ENCODE peak calls at places on chromosomes 11 and 22, in nine cellular contexts. U is astrocyte of the spinal cord, R is Calu3, Y is MM.1S, V is WERI-Rb-1, W is coronary artery, G is A549, F is cardiac fibroblast, L is fibroblast of mammary gland. I is an unnamed sample.

GRCh38 chr22:47177334-47177815 is 414.9 kb downstream of the TBC1D22A start:
- DNase-seq in L (no peak), Y (no peak), V (peak; percentile 3), F (no peak), R (no peak), G (no peak), W (peak; percentile 38), U (no peak), I (no peak)

GRCh38 chr11:65591939-65592814 is 3.4 kb downstream of the KCNK7 start:
- DNase-seq in W (no peak), Y (no peak), L (peak; percentile 69), V (no peak), U (peak; percentile 83), G (no peak), F (no peak), R (no peak), I (no peak)

GRCh38 chr11:47348859-47349258 is 3.6 kb downstream of the MYBPC3 start:
- DNase-seq in F (peak; percentile 43), G (peak; percentile 63), Y (peak; percentile 11), R (peak; percentile 12), W (no peak), U (peak; percentile 16), V (peak; percentile 81), L (peak; percentile 27), I (no peak)

GRCh38 chr11:27367881-27368280 is 4.9 kb upstream of the CCDC34 start:
- DNase-seq in V (no peak), G (no peak), W (no peak), L (no peak), Y (no peak), F (no peak), U (no peak), R (no peak), I (no peak)

GRCh38 chr11:31828217-31828616 is 17.1 kb upstream of the PAX6 start:
- DNase-seq in V (no peak), R (no peak), F (no peak), W (no peak), G (no peak), U (no peak), L (no peak), Y (no peak), I (no peak)

GRCh38 chr22:50001388-50002231 is 11.0 kb downstream of the IL17REL start:
- DNase-seq in Y (no peak), L (no peak), V (peak; percentile 14), R (no peak), F (no peak), W (no peak), U (no peak), G (no peak), I (no peak)

GRCh38 chr11:125625225-125625593 is 246 bp downstream of the CHEK1 start:
- DNase-seq in R (no peak), U (no peak), W (no peak), G (no peak), V (no peak), Y (no peak), F (no peak), L (no peak), I (no peak)

GRCh38 chr22:23243006-23243573 is 62.8 kb downstream of the BCR start:
- DNase-seq in R (no peak), U (peak; percentile 21), G (no peak), W (no peak), F (no peak), Y (no peak), L (no peak), V (no peak), I (peak; percentile 59)

GRCh38 chr11:33716236-33716635 is 15.6 kb upstream of the C11orf91 start:
- DNase-seq in W (no peak), G (peak; percentile 62), L (peak; percentile 63), R (no peak), U (peak; percentile 48), F (peak; percentile 65), V (peak; percentile 26), Y (peak; percentile 36), I (no peak)

GRCh38 chr11:5476184-5476819 is 12.2 kb upstream of the OR52D1 start:
- DNase-seq in Y (peak; percentile 40), L (peak; percentile 60), W (no peak), F (peak; percentile 75), G (peak; percentile 65), U (peak; percentile 56), R (peak; percentile 54), V (peak; percentile 54), I (peak; percentile 65)

GRCh38 chr22:38228326-38228872 is 26.6 kb downstream of the MAFF start:
- DNase-seq in G (no peak), F (no peak), L (no peak), V (no peak), U (peak; percentile 33), Y (no peak), R (no peak), W (no peak), I (no peak)

GRCh38 chr22:20241579-20242392 is 26.3 kb downstream of the RTN4R start:
- DNase-seq in R (peak; percentile 15), G (no peak), F (no peak), Y (no peak), W (no peak), V (no peak), L (no peak), U (no peak), I (no peak)

GRCh38 chr11:119607726-119608125 is 121.3 kb downstream of the NECTIN1 start:
- DNase-seq in V (no peak), G (no peak), R (no peak), U (no peak), Y (no peak), L (no peak), W (no peak), F (no peak), I (no peak)

GRCh38 chr11:122104381-122104780 is 11.6 kb downstream of the BLID start:
- DNase-seq in F (peak; percentile 52), L (no peak), W (no peak), G (no peak), U (no peak), R (no peak), V (no peak), Y (no peak), I (no peak)

GRCh38 chr11:76361365-76361764 is 19.6 kb downstream of the THAP12 start:
- DNase-seq in F (no peak), V (no peak), G (no peak), R (no peak), U (no peak), L (no peak), W (no peak), Y (no peak), I (no peak)

GRCh38 chr11:76628408-76628947 is 42.1 kb downstream of the LRRC32 start:
- DNase-seq in Y (no peak), W (no peak), F (no peak), L (no peak), V (no peak), R (no peak), U (no peak), G (no peak), I (no peak)

GRCh38 chr11:57358991-57359390 is 20.8 kb downstream of the P2RX3 start:
- DNase-seq in G (no peak), V (no peak), R (no peak), F (no peak), U (no peak), Y (no peak), L (no peak), W (no peak), I (no peak)

GRCh38 chr11:12725047-12725862 is 51.0 kb downstream of the TEAD1 start:
- DNase-seq in W (no peak), G (no peak), U (peak; percentile 45), Y (peak; percentile 45), F (no peak), R (peak; percentile 41), V (no peak), L (no peak), I (no peak)

GRCh38 chr22:37206118-37206840 is 6.0 kb downstream of the SSTR3 start:
- DNase-seq in W (no peak), F (no peak), R (no peak), G (no peak), U (no peak), L (no peak), V (peak; percentile 4), Y (no peak), I (no peak)

DNA sequence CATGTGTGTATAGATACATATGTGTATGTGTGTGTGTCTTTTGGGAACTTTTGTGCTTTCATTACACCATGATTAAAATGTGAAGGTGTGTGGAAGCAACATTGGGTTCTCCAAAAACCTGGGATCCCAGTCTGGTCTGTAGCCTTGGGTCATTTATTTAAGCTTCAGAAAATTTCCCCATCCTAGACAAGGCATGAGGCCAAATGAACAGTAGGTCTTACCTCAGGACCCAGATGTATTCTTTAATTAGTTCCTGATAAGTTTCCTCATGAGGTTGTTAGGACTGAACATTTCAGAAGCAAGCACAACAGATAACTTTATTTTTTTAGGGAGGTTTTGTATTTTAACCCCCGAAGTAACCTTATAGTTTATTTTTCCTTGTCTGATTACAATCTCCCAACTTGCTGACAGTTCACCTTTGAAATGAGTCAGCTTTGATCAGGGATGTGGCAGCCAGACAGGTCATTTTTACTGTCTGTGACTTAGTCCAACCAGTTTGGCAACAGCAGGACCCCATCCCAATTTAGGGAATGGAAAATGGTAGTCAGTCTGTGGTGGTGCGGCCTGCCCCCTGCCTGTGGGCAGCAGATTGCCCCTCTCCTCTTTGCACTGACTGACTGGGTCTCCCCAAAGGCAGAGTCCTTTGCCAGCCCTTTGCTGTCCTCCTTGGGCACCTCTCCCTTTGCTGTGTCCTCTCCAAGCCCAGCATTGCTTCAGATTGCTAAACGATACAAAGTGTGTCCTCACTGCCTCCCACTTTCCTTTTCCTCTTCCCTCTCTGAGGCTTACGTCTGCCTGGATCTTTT is 88.3 kb downstream of the NAV2 start:
- DNase-seq in U (no peak), R (no peak), V (no peak), F (no peak), Y (no peak), L (peak; percentile 34), W (no peak), G (no peak), I (no peak)
- TF ChIP-seq CTCF in U (no peak), R (no peak), V (peak; percentile 29), F (peak; percentile 15), Y (no peak), L (peak; percentile 9), W (no peak), G (no peak), I (no peak)

GRCh38 chr11:75014129-75014528 is 25.4 kb downstream of the NEU3 start:
- DNase-seq in F (peak; percentile 73), U (peak; percentile 63), R (no peak), G (peak; percentile 18), W (no peak), Y (no peak), V (no peak), L (peak; percentile 91), I (no peak)
- TF ChIP-seq CTCF in F (no peak), U (peak; percentile 15), R (no peak), G (no peak), W (no peak), Y (no peak), V (no peak), L (peak; percentile 38), I (no peak)

DNA sequence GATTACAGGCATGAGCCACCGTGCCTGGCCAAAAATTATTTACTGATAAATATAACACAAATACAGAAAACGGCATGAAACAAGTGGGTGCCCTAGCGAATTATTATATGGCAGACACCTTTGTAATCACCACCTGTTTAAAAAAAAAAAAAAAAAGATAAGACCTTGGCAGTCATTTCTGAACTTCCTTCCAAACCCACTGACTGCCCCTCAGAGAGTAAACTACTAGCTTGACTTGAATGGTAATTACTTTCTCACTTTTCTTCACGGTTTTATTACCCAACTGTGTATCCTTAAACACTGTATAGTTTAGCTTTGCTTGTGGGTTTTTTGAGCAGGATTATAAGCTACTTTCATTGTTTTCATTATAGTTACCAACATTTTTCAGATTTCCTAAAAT is 23.7 kb downstream of the SFI1 start:
- DNase-seq in F (no peak), V (no peak), W (no peak), Y (no peak), L (no peak), R (no peak), U (no peak), G (no peak), I (no peak)
- TF ChIP-seq CTCF in F (no peak), V (no peak), W (no peak), Y (no peak), L (no peak), R (no peak), U (no peak), G (no peak), I (no peak)

GRCh38 chr11:8357505-8357888 is 93.8 kb upstream of the LMO1 start:
- DNase-seq in F (no peak), Y (no peak), L (no peak), G (no peak), R (no peak), W (no peak), V (no peak), U (no peak), I (no peak)
- TF ChIP-seq CTCF in F (no peak), Y (no peak), L (no peak), G (no peak), R (no peak), W (no peak), V (peak; percentile 27), U (no peak), I (no peak)

I was measured in GM20000.